ENCODE peak calls at places on chromosome 1, in six cellular contexts. B, L, Y, U, N and Z are unnamed samples. For H3K4me1, the result is how much of the 10 kb centered on the place peaks cover.

GRCh38 chr1:94753171-94753972 is 66.8 kb upstream of the SLC44A3 start:
- DNase-seq in N (no peak), U (peak), B (peak), L (no peak), Y (no peak), Z (no peak)

GRCh38 chr1:65442442-65442841 is 22.0 kb downstream of the LEPR start:
- DNase-seq in N (no peak), Y (no peak), L (no peak), B (no peak), U (no peak), Z (no peak)

GRCh38 chr1:169271094-169271493 is 96.5 kb downstream of the NME7 start:
- DNase-seq in B (no peak), N (peak), L (no peak), Y (peak), U (no peak), Z (no peak)

GRCh38 chr1:157197906-157198435 is 59.8 kb upstream of the ETV3 start:
- DNase-seq in L (no peak), B (no peak), N (no peak), U (no peak), Y (no peak), Z (no peak)

GRCh38 chr1:77513839-77514763 is 168.4 kb downstream of the ZZZ3 start:
- DNase-seq in L (no peak), N (no peak), Y (no peak), B (no peak), U (no peak), Z (peak)

GRCh38 chr1:218829143-218829542 is 344.5 kb upstream of the LYPLAL1 start:
- DNase-seq in U (no peak), L (no peak), Y (peak), N (no peak), B (no peak), Z (peak)

GRCh38 chr1:11515403-11516300 is 36.7 kb downstream of the DISP3 start:
- DNase-seq in L (no peak), N (no peak), U (peak), Y (no peak), B (no peak), Z (no peak)

GRCh38 chr1:40421694-40422384 is 28.4 kb upstream of the ZFP69B start:
- DNase-seq in B (no peak), U (no peak), N (peak), Y (peak), L (no peak), Z (no peak)

GRCh38 chr1:152986578-152986977 is 2.7 kb downstream of the SPRR1A start:
- DNase-seq in L (no peak), U (no peak), B (no peak), N (no peak), Y (no peak), Z (no peak)

GRCh38 chr1:231958448-231958847 is 331.9 kb downstream of the DISC1 start:
- DNase-seq in Y (no peak), L (no peak), N (no peak), B (no peak), U (no peak), Z (no peak)

GRCh38 chr1:15974855-15975254 is 1.0 kb downstream of the ZBTB17 start:
- DNase-seq in N (no peak), L (no peak), Y (no peak), U (no peak), B (no peak), Z (no peak)

GRCh38 chr1:5992814-5993552 is 758 bp upstream of the NPHP4 start:
- DNase-seq in Y (peak), B (no peak), N (no peak), U (peak), L (peak), Z (peak)

GRCh38 chr1:153100241-153100640 is 5.9 kb upstream of the SPRR2E start:
- DNase-seq in B (no peak), U (no peak), Y (peak), N (no peak), L (no peak), Z (no peak)

GRCh38 chr1:217369271-217369981 is 261.5 kb downstream of the GPATCH2 start:
- DNase-seq in Y (no peak), B (no peak), N (no peak), U (no peak), L (no peak), Z (no peak)

GRCh38 chr1:31792541-31792940 is 23.3 kb downstream of the SPOCD1 start:
- DNase-seq in B (no peak), N (no peak), U (peak), Y (no peak), L (no peak), Z (no peak)

GRCh38 chr1:230072296-230072695 is 5.3 kb downstream of the GALNT2 start:
- DNase-seq in L (no peak), B (no peak), U (no peak), N (no peak), Y (no peak), Z (no peak)

GRCh38 chr1:238895911-238896310 is 490.5 kb upstream of the CHRM3 start:
- DNase-seq in N (no peak), L (no peak), B (no peak), Y (peak), U (no peak), Z (no peak)

GRCh38 chr1:192730206-192730605 is 78.6 kb upstream of the RGS2 start:
- DNase-seq in N (no peak), L (no peak), Y (no peak), B (no peak), U (no peak), Z (no peak)

GRCh38 chr1:114153621-114154145 is at the start of gene SYT6:
- DNase-seq in N (peak), L (no peak), U (no peak), Y (no peak), B (no peak), Z (no peak)

GRCh38 chr1:32903991-32904776 is 3.0 kb upstream of the TMEM54 start:
- DNase-seq in Y (no peak), L (no peak), N (no peak), B (no peak), U (peak), Z (no peak)

GRCh38 chr1:5954964-5955363 is 37.3 kb downstream of the NPHP4 start:
- DNase-seq in L (no peak), N (no peak), Y (no peak), U (no peak), B (no peak), Z (no peak)

GRCh38 chr1:8407652-8408051 is 89.7 kb downstream of the SLC45A1 start:
- DNase-seq in L (no peak), Y (no peak), N (no peak), B (no peak), U (no peak), Z (no peak)
- H3K4me1 ChIP-seq in L (under half), Y (under half), N (half or more), B (half or more), U (half or more), Z (under half)

GRCh38 chr1:62384276-62385005 is 52.4 kb upstream of the USP1 start:
- DNase-seq in Y (peak), B (no peak), N (peak), U (no peak), L (no peak), Z (peak)
- H3K4me3 ChIP-seq in Y (no peak), B (no peak), N (no peak), U (no peak), L (no peak), Z (no peak)

GRCh38 chr1:206717237-206717989 is 32.7 kb downstream of the MAPKAPK2 start:
- DNase-seq in U (no peak), Y (no peak), N (no peak), L (no peak), B (no peak), Z (no peak)

GRCh38 chr1:206716519-206717236 is 32.0 kb downstream of the MAPKAPK2 start:
- DNase-seq in Y (peak), U (no peak), L (no peak), N (no peak), B (no peak), Z (no peak)

GRCh38 chr1:206714331-206715058 is 29.8 kb downstream of the MAPKAPK2 start:
- DNase-seq in Y (peak), B (no peak), N (peak), U (no peak), L (no peak), Z (no peak)

GRCh38 chr1:206715120-206715519 is 30.4 kb downstream of the MAPKAPK2 start:
- DNase-seq in Y (no peak), B (no peak), L (no peak), N (no peak), U (no peak), Z (no peak)

GRCh38 chr1:206715552-206716518 is 31.1 kb downstream of the MAPKAPK2 start:
- DNase-seq in N (no peak), Y (no peak), L (no peak), U (no peak), B (no peak), Z (no peak)
- H3K4me1 ChIP-seq in N (under half), Y (half or more), L (half or more), U (under half), B (half or more), Z (under half)

GRCh38 chr1:159930216-159930615 is 4.9 kb upstream of the TAGLN2 start:
- DNase-seq in N (no peak), U (peak), Y (no peak), B (no peak), L (no peak), Z (no peak)
- H3K4me3 ChIP-seq in N (no peak), U (no peak), Y (no peak), B (no peak), L (no peak), Z (no peak)

GRCh38 chr1:229001467-229001866 is 266.2 kb downstream of the RHOU start:
- DNase-seq in Y (no peak), B (no peak), L (no peak), N (no peak), U (no peak), Z (no peak)
- H3K4me1 ChIP-seq in Y (under half), B (under half), L (under half), N (under half), U (under half), Z (under half)

GRCh38 chr1:37763791-37764741 is 854 bp downstream of the EPHA10 start:
- DNase-seq in L (peak), U (peak), B (no peak), Y (no peak), N (peak), Z (peak)
- H3K4me3 ChIP-seq in L (no peak), U (no peak), B (no peak), Y (no peak), N (no peak), Z (no peak)